ENCODE peak calls at places on chromosome 19, in seven cellular contexts. One of them, this sample, is unnamed.

GRCh38 chr19:32652893-32653625 is 21.9 kb downstream of the ANKRD27 start:
- DNase-seq in Caco-2: no peak
- DNase-seq in activated CD4-positive, alpha-beta T cell treated with anti-CD3 and anti-CD28 coated beads, Interleukin-2, amount 50 U/mL, for 24 hours: no peak
- DNase-seq in Panc1: no peak
- DNase-seq in GM12891: no peak
- DNase-seq in right atrium auricular region: peak
- DNase-seq in lung microvascular endothelial cell: peak
- DNase-seq in this sample: no peak

GRCh38 chr19:15107056-15108010 is at the start of gene SYDE1:
- DNase-seq in lung microvascular endothelial cell: peak
- DNase-seq in activated CD4-positive, alpha-beta T cell treated with anti-CD3 and anti-CD28 coated beads, Interleukin-2, amount 50 U/mL, for 24 hours: no peak
- DNase-seq in GM12891: no peak
- DNase-seq in Caco-2: peak
- DNase-seq in right atrium auricular region: peak
- DNase-seq in Panc1: no peak
- DNase-seq in this sample: no peak

GRCh38 chr19:36488816-36489138 is 584 bp downstream of the ZNF566 start:
- DNase-seq in right atrium auricular region: no peak
- DNase-seq in Panc1: no peak
- DNase-seq in GM12891: no peak
- DNase-seq in Caco-2: peak
- DNase-seq in activated CD4-positive, alpha-beta T cell treated with anti-CD3 and anti-CD28 coated beads, Interleukin-2, amount 50 U/mL, for 24 hours: no peak
- DNase-seq in lung microvascular endothelial cell: peak
- DNase-seq in this sample: no peak

GRCh38 chr19:17333611-17334413 is 843 bp downstream of the ANO8 start:
- DNase-seq in Caco-2: no peak
- DNase-seq in Panc1: no peak
- DNase-seq in lung microvascular endothelial cell: no peak
- DNase-seq in right atrium auricular region: no peak
- DNase-seq in activated CD4-positive, alpha-beta T cell treated with anti-CD3 and anti-CD28 coated beads, Interleukin-2, amount 50 U/mL, for 24 hours: peak
- DNase-seq in GM12891: peak
- DNase-seq in this sample: peak

GRCh38 chr19:45952691-45953505 is 20.8 kb downstream of the NOVA2 start:
- DNase-seq in lung microvascular endothelial cell: peak
- DNase-seq in right atrium auricular region: no peak
- DNase-seq in activated CD4-positive, alpha-beta T cell treated with anti-CD3 and anti-CD28 coated beads, Interleukin-2, amount 50 U/mL, for 24 hours: no peak
- DNase-seq in Caco-2: peak
- DNase-seq in GM12891: no peak
- DNase-seq in Panc1: no peak
- DNase-seq in this sample: peak

GRCh38 chr19:53485046-53486004 is 17.8 kb downstream of the ZNF813 start:
- DNase-seq in GM12891: no peak
- DNase-seq in lung microvascular endothelial cell: no peak
- DNase-seq in Caco-2: no peak
- DNase-seq in right atrium auricular region: no peak
- DNase-seq in activated CD4-positive, alpha-beta T cell treated with anti-CD3 and anti-CD28 coated beads, Interleukin-2, amount 50 U/mL, for 24 hours: no peak
- DNase-seq in Panc1: no peak
- DNase-seq in this sample: no peak

GRCh38 chr19:14577885-14578427 is 4.9 kb upstream of the CLEC17A start:
- DNase-seq in Panc1: no peak
- DNase-seq in Caco-2: no peak
- DNase-seq in activated CD4-positive, alpha-beta T cell treated with anti-CD3 and anti-CD28 coated beads, Interleukin-2, amount 50 U/mL, for 24 hours: no peak
- DNase-seq in GM12891: no peak
- DNase-seq in lung microvascular endothelial cell: no peak
- DNase-seq in right atrium auricular region: no peak
- DNase-seq in this sample: no peak

GRCh38 chr19:45471866-45472556 is 4.2 kb downstream of the FOSB start:
- DNase-seq in Panc1: no peak
- DNase-seq in Caco-2: peak
- DNase-seq in right atrium auricular region: no peak
- DNase-seq in GM12891: no peak
- DNase-seq in lung microvascular endothelial cell: peak
- DNase-seq in activated CD4-positive, alpha-beta T cell treated with anti-CD3 and anti-CD28 coated beads, Interleukin-2, amount 50 U/mL, for 24 hours: no peak
- DNase-seq in this sample: no peak

GRCh38 chr19:4861147-4861546 is 6.3 kb downstream of the PLIN3 start:
- DNase-seq in GM12891: no peak
- DNase-seq in Caco-2: peak
- DNase-seq in activated CD4-positive, alpha-beta T cell treated with anti-CD3 and anti-CD28 coated beads, Interleukin-2, amount 50 U/mL, for 24 hours: no peak
- DNase-seq in Panc1: no peak
- DNase-seq in right atrium auricular region: no peak
- DNase-seq in lung microvascular endothelial cell: no peak
- DNase-seq in this sample: no peak

GRCh38 chr19:42683917-42684513 is 56.3 kb downstream of the PSG3 start:
- DNase-seq in lung microvascular endothelial cell: peak
- DNase-seq in right atrium auricular region: no peak
- DNase-seq in activated CD4-positive, alpha-beta T cell treated with anti-CD3 and anti-CD28 coated beads, Interleukin-2, amount 50 U/mL, for 24 hours: peak
- DNase-seq in GM12891: no peak
- DNase-seq in Panc1: peak
- DNase-seq in Caco-2: peak
- DNase-seq in this sample: peak

GRCh38 chr19:38284422-38284821 is 19.6 kb upstream of the C19orf33 start:
- DNase-seq in Caco-2: no peak
- DNase-seq in GM12891: no peak
- DNase-seq in Panc1: no peak
- DNase-seq in right atrium auricular region: no peak
- DNase-seq in activated CD4-positive, alpha-beta T cell treated with anti-CD3 and anti-CD28 coated beads, Interleukin-2, amount 50 U/mL, for 24 hours: no peak
- DNase-seq in lung microvascular endothelial cell: no peak
- DNase-seq in this sample: no peak

GRCh38 chr19:49776371-49776764 is 9.6 kb downstream of the AP2A1 start:
- DNase-seq in GM12891: no peak
- DNase-seq in Panc1: no peak
- DNase-seq in Caco-2: no peak
- DNase-seq in activated CD4-positive, alpha-beta T cell treated with anti-CD3 and anti-CD28 coated beads, Interleukin-2, amount 50 U/mL, for 24 hours: no peak
- DNase-seq in right atrium auricular region: no peak
- DNase-seq in lung microvascular endothelial cell: no peak
- DNase-seq in this sample: no peak

GRCh38 chr19:18427080-18427751 is 8.0 kb downstream of the SSBP4 start:
- DNase-seq in right atrium auricular region: no peak
- DNase-seq in lung microvascular endothelial cell: no peak
- DNase-seq in Caco-2: no peak
- DNase-seq in Panc1: no peak
- DNase-seq in activated CD4-positive, alpha-beta T cell treated with anti-CD3 and anti-CD28 coated beads, Interleukin-2, amount 50 U/mL, for 24 hours: no peak
- DNase-seq in GM12891: no peak
- DNase-seq in this sample: no peak

GRCh38 chr19:48480476-48481190 is 11.5 kb downstream of the CYTH2 start:
- DNase-seq in activated CD4-positive, alpha-beta T cell treated with anti-CD3 and anti-CD28 coated beads, Interleukin-2, amount 50 U/mL, for 24 hours: peak
- DNase-seq in right atrium auricular region: peak
- DNase-seq in lung microvascular endothelial cell: peak
- DNase-seq in Panc1: no peak
- DNase-seq in Caco-2: no peak
- DNase-seq in GM12891: no peak
- DNase-seq in this sample: no peak

GRCh38 chr19:50858896-50859295 is 4.2 kb downstream of the KLK3 start:
- DNase-seq in Panc1: no peak
- DNase-seq in activated CD4-positive, alpha-beta T cell treated with anti-CD3 and anti-CD28 coated beads, Interleukin-2, amount 50 U/mL, for 24 hours: no peak
- DNase-seq in right atrium auricular region: no peak
- DNase-seq in lung microvascular endothelial cell: no peak
- DNase-seq in Caco-2: no peak
- DNase-seq in GM12891: no peak
- DNase-seq in this sample: no peak

GRCh38 chr19:46906221-46906620 is 45.4 kb downstream of the ARHGAP35 start:
- DNase-seq in right atrium auricular region: no peak
- DNase-seq in activated CD4-positive, alpha-beta T cell treated with anti-CD3 and anti-CD28 coated beads, Interleukin-2, amount 50 U/mL, for 24 hours: no peak
- DNase-seq in Caco-2: no peak
- DNase-seq in lung microvascular endothelial cell: no peak
- DNase-seq in GM12891: no peak
- DNase-seq in Panc1: no peak
- DNase-seq in this sample: no peak

GRCh38 chr19:51887522-51888498 is at the start of gene ZNF577:
- DNase-seq in GM12891: no peak
- DNase-seq in Panc1: no peak
- DNase-seq in right atrium auricular region: peak
- DNase-seq in lung microvascular endothelial cell: peak
- DNase-seq in Caco-2: peak
- DNase-seq in activated CD4-positive, alpha-beta T cell treated with anti-CD3 and anti-CD28 coated beads, Interleukin-2, amount 50 U/mL, for 24 hours: peak
- DNase-seq in this sample: no peak

GRCh38 chr19:15418112-15418587 is 638 bp downstream of the AKAP8L start:
- DNase-seq in Caco-2: no peak
- DNase-seq in activated CD4-positive, alpha-beta T cell treated with anti-CD3 and anti-CD28 coated beads, Interleukin-2, amount 50 U/mL, for 24 hours: no peak
- DNase-seq in Panc1: no peak
- DNase-seq in GM12891: no peak
- DNase-seq in right atrium auricular region: no peak
- DNase-seq in lung microvascular endothelial cell: peak
- DNase-seq in this sample: no peak

GRCh38 chr19:27792576-27793127 is 1420.3 kb downstream of the UQCRFS1 start:
- DNase-seq in right atrium auricular region: no peak
- DNase-seq in Panc1: no peak
- DNase-seq in GM12891: no peak
- DNase-seq in lung microvascular endothelial cell: no peak
- DNase-seq in activated CD4-positive, alpha-beta T cell treated with anti-CD3 and anti-CD28 coated beads, Interleukin-2, amount 50 U/mL, for 24 hours: no peak
- DNase-seq in Caco-2: no peak
- DNase-seq in this sample: no peak

GRCh38 chr19:18775586-18776287 is 15.4 kb downstream of the COMP start:
- DNase-seq in Caco-2: no peak
- DNase-seq in GM12891: no peak
- DNase-seq in right atrium auricular region: no peak
- DNase-seq in lung microvascular endothelial cell: no peak
- DNase-seq in Panc1: no peak
- DNase-seq in activated CD4-positive, alpha-beta T cell treated with anti-CD3 and anti-CD28 coated beads, Interleukin-2, amount 50 U/mL, for 24 hours: no peak
- DNase-seq in this sample: no peak

GRCh38 chr19:19911150-19911549 is 10.4 kb downstream of the ZNF93 start:
- DNase-seq in lung microvascular endothelial cell: no peak
- DNase-seq in Panc1: no peak
- DNase-seq in GM12891: no peak
- DNase-seq in activated CD4-positive, alpha-beta T cell treated with anti-CD3 and anti-CD28 coated beads, Interleukin-2, amount 50 U/mL, for 24 hours: no peak
- DNase-seq in Caco-2: no peak
- DNase-seq in right atrium auricular region: no peak
- DNase-seq in this sample: no peak

GRCh38 chr19:5775668-5776309 is 8.8 kb downstream of the PRR22 start:
- DNase-seq in Panc1: no peak
- DNase-seq in Caco-2: no peak
- DNase-seq in lung microvascular endothelial cell: no peak
- DNase-seq in activated CD4-positive, alpha-beta T cell treated with anti-CD3 and anti-CD28 coated beads, Interleukin-2, amount 50 U/mL, for 24 hours: no peak
- DNase-seq in GM12891: no peak
- DNase-seq in right atrium auricular region: no peak
- DNase-seq in this sample: no peak

GRCh38 chr19:30001794-30002193 is 59.8 kb downstream of the URI1 start:
- DNase-seq in GM12891: no peak
- DNase-seq in lung microvascular endothelial cell: peak
- DNase-seq in right atrium auricular region: no peak
- DNase-seq in activated CD4-positive, alpha-beta T cell treated with anti-CD3 and anti-CD28 coated beads, Interleukin-2, amount 50 U/mL, for 24 hours: no peak
- DNase-seq in Caco-2: peak
- DNase-seq in Panc1: no peak
- DNase-seq in this sample: peak

GRCh38 chr19:4556574-4557185 is 2.8 kb downstream of the SEMA6B start:
- DNase-seq in Panc1: no peak
- DNase-seq in GM12891: no peak
- DNase-seq in activated CD4-positive, alpha-beta T cell treated with anti-CD3 and anti-CD28 coated beads, Interleukin-2, amount 50 U/mL, for 24 hours: no peak
- DNase-seq in lung microvascular endothelial cell: peak
- DNase-seq in Caco-2: peak
- DNase-seq in right atrium auricular region: no peak
- DNase-seq in this sample: peak

GRCh38 chr19:57320180-57321084 is at the start of gene ZNF543:
- DNase-seq in right atrium auricular region: peak
- DNase-seq in Caco-2: peak
- DNase-seq in activated CD4-positive, alpha-beta T cell treated with anti-CD3 and anti-CD28 coated beads, Interleukin-2, amount 50 U/mL, for 24 hours: peak
- DNase-seq in lung microvascular endothelial cell: peak
- DNase-seq in GM12891: peak
- DNase-seq in Panc1: peak
- DNase-seq in this sample: peak